ENCODE peak calls at places on chromosomes 3 and 15, in seven cellular contexts. V, U, M, A, B, C and Y are unnamed samples.

GRCh38 chr3:171480526-171480925 is 20.3 kb upstream of the TNIK start:
- DNase-seq in V (no peak), U (no peak), M (no peak), A (no peak), B (no peak), C (no peak), Y (no peak)

GRCh38 chr3:83895892-83896291 is 1062.9 kb upstream of the CADM2 start:
- DNase-seq in V (no peak), U (no peak), M (no peak), A (no peak), B (no peak), C (no peak), Y (no peak)

GRCh38 chr3:8324727-8325126 is 176.9 kb upstream of the LMCD1 start:
- DNase-seq in V (peak; percentile 48), U (peak; percentile 74), M (no peak), A (peak; percentile 20), B (no peak), C (no peak), Y (peak; percentile 14)

GRCh38 chr3:157755254-157755653 is 252.0 kb upstream of the VEPH1 start:
- DNase-seq in V (no peak), U (no peak), M (no peak), A (no peak), B (no peak), C (no peak), Y (no peak)

GRCh38 chr3:65098400-65098799 is 410.6 kb upstream of the ADAMTS9 start:
- DNase-seq in V (no peak), U (no peak), M (no peak), A (no peak), B (no peak), C (no peak), Y (no peak)

GRCh38 chr15:80893777-80894176 is 95.8 kb downstream of the MESD start:
- DNase-seq in V (no peak), U (no peak), M (no peak), A (no peak), B (no peak), C (no peak), Y (no peak)

GRCh38 chr15:68829068-68829467 is 8.4 kb upstream of the ANP32A start:
- DNase-seq in V (no peak), U (no peak), M (no peak), A (no peak), B (no peak), C (no peak), Y (peak; percentile 47)

GRCh38 chr3:188439080-188439479 is 285.1 kb downstream of the LPP start:
- DNase-seq in V (no peak), U (no peak), M (no peak), A (no peak), B (no peak), C (no peak), Y (no peak)

GRCh38 chr3:143769663-143770062 is 78.6 kb downstream of the SLC9A9 start:
- DNase-seq in V (no peak), U (no peak), M (no peak), A (no peak), B (no peak), C (no peak), Y (peak; percentile 17)

GRCh38 chr3:14372587-14372986 is 29.8 kb upstream of the SLC6A6 start:
- DNase-seq in V (no peak), U (no peak), M (no peak), A (no peak), B (no peak), C (no peak), Y (no peak)

GRCh38 chr15:63501256-63502089 is 2.9 kb upstream of the USP3 start:
- DNase-seq in V (peak; percentile 80), U (peak; percentile 90), M (no peak), A (no peak), B (no peak), C (peak; percentile 78), Y (no peak)
- TF ChIP-seq POLR2A in V (no peak), U (no peak), M (no peak), A (no peak), B (no peak), C (no peak), Y (no peak)

DNA sequence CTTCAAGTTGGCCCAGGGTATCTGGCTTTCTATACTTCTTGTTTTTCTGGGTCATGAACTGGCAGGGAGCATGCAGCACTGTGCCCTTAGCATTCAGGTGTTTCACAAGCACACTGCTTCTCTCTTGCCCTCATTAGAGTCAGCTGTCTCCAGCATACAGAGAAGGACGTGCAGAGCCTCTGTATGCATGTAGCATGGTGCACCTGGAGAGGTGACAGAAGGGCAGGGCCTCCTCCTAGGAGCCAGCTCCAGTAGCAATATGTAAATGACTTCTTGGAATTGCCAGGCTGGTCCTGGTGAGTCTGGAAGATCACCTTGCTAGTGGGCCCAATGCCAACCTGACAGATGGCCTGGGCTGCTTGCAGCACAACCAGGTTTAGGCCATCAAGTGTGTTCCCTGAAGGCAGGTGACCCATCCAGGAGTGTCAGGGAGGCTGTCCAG is 44.8 kb upstream of the ATP2C1 start:
- DNase-seq in V (peak; percentile 91), U (no peak), M (no peak), A (no peak), B (peak; percentile 26), C (peak; percentile 77), Y (peak; percentile 54)
- TF ChIP-seq POLR2A in V (no peak), U (no peak), M (no peak), A (no peak), B (no peak), C (no peak), Y (no peak)

GRCh38 chr15:35630985-35631384 is 85.0 kb upstream of the DPH6 start:
- DNase-seq in V (peak; percentile 34), U (no peak), M (no peak), A (no peak), B (no peak), C (no peak), Y (no peak)
- TF ChIP-seq POLR2A in V (no peak), U (no peak), M (no peak), A (no peak), B (no peak), C (no peak), Y (no peak)

GRCh38 chr3:71244153-71245051 is 339.1 kb downstream of the FOXP1 start:
- DNase-seq in V (no peak), U (no peak), M (no peak), A (no peak), B (peak; percentile 41), C (no peak), Y (no peak)
- TF ChIP-seq POLR2A in V (no peak), U (no peak), M (no peak), A (no peak), B (no peak), C (no peak), Y (no peak)

GRCh38 chr3:100401674-100402036 is 316 bp downstream of the LNP1 start:
- DNase-seq in V (no peak), U (peak; percentile 86), M (no peak), A (no peak), B (peak; percentile 23), C (peak; percentile 32), Y (no peak)

GRCh38 chr3:100399341-100400071 is 1.4 kb downstream of the TOMM70 start:
- DNase-seq in V (no peak), U (peak; percentile 76), M (no peak), A (no peak), B (no peak), C (no peak), Y (peak; percentile 34)

GRCh38 chr3:100402150-100402706 is 889 bp downstream of the LNP1 start:
- DNase-seq in V (no peak), U (no peak), M (no peak), A (no peak), B (no peak), C (no peak), Y (peak; percentile 39)

GRCh38 chr3:100400424-100400781 is 486 bp downstream of the TOMM70 start:
- DNase-seq in V (no peak), U (no peak), M (peak; percentile 7), A (peak; percentile 10), B (no peak), C (no peak), Y (peak; percentile 69)

GRCh38 chr3:100400782-100401673 is at the start of the genes LNP1 and TOMM70:
- DNase-seq in V (peak; percentile 98), U (peak; percentile 97), M (peak; percentile 58), A (peak; percentile 85), B (peak; percentile 86), C (peak; percentile 99), Y (peak; percentile 97)
- TF ChIP-seq POLR2A in V (no peak), U (no peak), M (peak; percentile 87), A (peak; percentile 69), B (peak; percentile 94), C (no peak), Y (peak; percentile 94)

GRCh38 chr15:99973351-99973750 is 240.1 kb upstream of the LYSMD4 start:
- DNase-seq in V (no peak), U (peak; percentile 21), M (no peak), A (no peak), B (no peak), C (no peak), Y (no peak)

GRCh38 chr15:99969261-99969960 is 236.2 kb upstream of the LYSMD4 start:
- DNase-seq in V (no peak), U (peak; percentile 62), M (no peak), A (no peak), B (no peak), C (no peak), Y (no peak)

GRCh38 chr15:99967841-99968371 is 234.7 kb upstream of the LYSMD4 start:
- DNase-seq in V (peak; percentile 18), U (peak; percentile 36), M (no peak), A (no peak), B (no peak), C (no peak), Y (no peak)

GRCh38 chr15:99974246-99974645 is 241.0 kb upstream of the LYSMD4 start:
- DNase-seq in V (no peak), U (peak; percentile 59), M (no peak), A (no peak), B (no peak), C (no peak), Y (no peak)

DNA sequence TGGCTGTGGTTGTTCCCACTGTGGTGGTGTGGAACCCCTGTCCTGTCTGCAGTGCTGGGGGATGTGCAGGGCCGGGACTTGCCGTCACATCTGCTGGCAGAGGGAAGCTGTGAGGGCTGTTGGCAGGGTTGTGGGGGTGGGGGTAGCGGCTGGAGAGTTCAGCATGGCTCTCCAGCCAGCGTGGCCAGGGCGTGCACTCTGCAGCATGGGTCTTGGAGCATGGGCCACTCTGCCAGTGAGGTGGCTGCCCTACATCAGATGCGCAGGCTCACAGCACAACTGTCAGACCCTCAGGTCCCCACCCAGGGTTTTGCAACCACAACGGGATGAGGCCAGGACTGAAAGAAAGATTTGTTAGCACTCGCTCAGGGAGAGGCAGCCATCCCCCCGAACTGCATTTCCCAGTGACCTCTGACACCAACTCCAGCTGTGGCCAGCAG is 237.7 kb upstream of the LYSMD4 start:
- DNase-seq in V (no peak), U (peak; percentile 61), M (no peak), A (no peak), B (no peak), C (no peak), Y (no peak)
- TF ChIP-seq POLR2A in V (no peak), U (no peak), M (no peak), A (no peak), B (no peak), C (no peak), Y (no peak)

GRCh38 chr15:74873036-74873755 is at the start of gene SCAMP2:
- DNase-seq in V (peak; percentile 94), U (peak; percentile 97), M (peak; percentile 94), A (peak; percentile 85), B (peak; percentile 98), C (peak; percentile 95), Y (peak; percentile 95)
- TF ChIP-seq POLR2A in V (no peak), U (no peak), M (peak; percentile 87), A (peak; percentile 79), B (peak; percentile 96), C (peak; percentile 56), Y (peak; percentile 85)